ENCODE peak calls at places on chromosome 16, in six cellular contexts. E, H, C, L, R and O are unnamed samples.
A peak's percentile ranks its signal among the peaks of the same experiment; 100 is the strongest.

GRCh38 chr16:49720225-49720624 is 135.7 kb downstream of the ZNF423 start:
- DNase-seq in C (no peak), R (peak; percentile 18), L (no peak), H (no peak), E (no peak), O (no peak)

GRCh38 chr16:2919511-2920255 is 8.0 kb downstream of the FLYWCH1 start:
- DNase-seq in R (peak; percentile 58), C (peak; percentile 57), L (no peak), E (no peak), H (peak; percentile 55), O (no peak)

GRCh38 chr16:81758376-81758775 is 20.7 kb upstream of the PLCG2 start:
- DNase-seq in L (no peak), H (peak; percentile 66), C (peak; percentile 27), R (no peak), E (no peak), O (no peak)

GRCh38 chr16:81189100-81189664 is 49.3 kb upstream of the BCO1 start:
- DNase-seq in H (no peak), L (no peak), E (no peak), R (no peak), C (no peak), O (no peak)

GRCh38 chr16:54540525-54541180 is 254.1 kb upstream of the IRX3 start:
- DNase-seq in H (no peak), E (no peak), R (no peak), C (no peak), L (no peak), O (no peak)

GRCh38 chr16:9053006-9053601 is 38.3 kb upstream of the HAPSTR1 start:
- DNase-seq in L (peak; percentile 91), R (peak; percentile 79), H (peak; percentile 92), E (no peak), C (peak; percentile 74), O (peak; percentile 96)

GRCh38 chr16:19162085-19162484 is 6.0 kb upstream of the SYT17 start:
- DNase-seq in H (no peak), E (no peak), C (no peak), L (no peak), R (no peak), O (no peak)

GRCh38 chr16:16021988-16022682 is 72.7 kb downstream of the ABCC1 start:
- DNase-seq in C (peak; percentile 81), L (no peak), R (peak; percentile 95), E (no peak), H (peak; percentile 88), O (peak; percentile 40)

GRCh38 chr16:55421225-55421624 is 57.8 kb upstream of the MMP2 start:
- DNase-seq in L (no peak), R (no peak), H (no peak), E (no peak), C (no peak), O (no peak)

GRCh38 chr16:47413041-47413440 is 47.8 kb downstream of the ITFG1 start:
- DNase-seq in H (no peak), R (no peak), E (no peak), C (no peak), L (no peak), O (no peak)

GRCh38 chr16:13957197-13958078 is 37.5 kb downstream of the ERCC4 start:
- DNase-seq in E (peak; percentile 56), L (no peak), H (peak; percentile 94), C (peak; percentile 86), R (peak; percentile 32), O (no peak)

GRCh38 chr16:48820379-48820778 is 210.4 kb upstream of the N4BP1 start:
- DNase-seq in R (no peak), L (no peak), H (no peak), C (no peak), E (no peak), O (no peak)

GRCh38 chr16:54651851-54652770 is 278.6 kb upstream of the IRX5 start:
- DNase-seq in H (no peak), C (no peak), E (no peak), R (no peak), L (no peak), O (no peak)

GRCh38 chr16:1990336-1991134 is 765 bp downstream of the SYNGR3 start:
- DNase-seq in L (no peak), E (no peak), H (peak; percentile 34), C (no peak), R (peak; percentile 70), O (no peak)

GRCh38 chr16:75251280-75252048 is at the start of gene BCAR1:
- DNase-seq in H (peak; percentile 86), C (no peak), R (peak; percentile 96), L (peak; percentile 50), E (no peak), O (peak; percentile 84)

GRCh38 chr16:50719401-50720337 is 22.2 kb upstream of the CYLD start:
- DNase-seq in H (peak; percentile 65), L (no peak), E (no peak), R (no peak), C (no peak), O (peak; percentile 15)

GRCh38 chr16:21097151-21097550 is 53.5 kb downstream of the DNAH3 start:
- DNase-seq in R (no peak), H (no peak), C (no peak), E (no peak), L (no peak), O (no peak)

GRCh38 chr16:73019456-73020362 is 28.2 kb downstream of the ZFHX3 start:
- DNase-seq in R (no peak), C (peak; percentile 45), E (no peak), L (no peak), H (no peak), O (no peak)

GRCh38 chr16:69669577-69669976 is 56.8 kb downstream of the NQO1 start:
- DNase-seq in H (no peak), E (no peak), C (no peak), L (no peak), R (no peak), O (no peak)

GRCh38 chr16:67419502-67419901 is 3.2 kb upstream of the ZDHHC1 start:
- DNase-seq in H (no peak), E (no peak), L (no peak), C (no peak), R (no peak), O (no peak)

GRCh38 chr16:67294927-67295326 is 15.6 kb downstream of the PLEKHG4 start:
- DNase-seq in E (no peak), L (no peak), H (no peak), R (no peak), C (no peak), O (no peak)

GRCh38 chr16:975313-975690 is 4.5 kb upstream of the LMF1 start:
- DNase-seq in L (no peak), E (no peak), C (no peak), R (no peak), H (no peak), O (no peak)

GRCh38 chr16:68574479-68574878 is 35.4 kb downstream of the ZFP90 start:
- DNase-seq in C (no peak), R (no peak), E (no peak), H (no peak), L (no peak), O (no peak)

GRCh38 chr16:57131351-57131970 is 39.1 kb downstream of the CPNE2 start:
- DNase-seq in C (no peak), H (no peak), L (no peak), E (no peak), R (no peak), O (no peak)

GRCh38 chr16:75627856-75628255 is 4.8 kb upstream of the ADAT1 start:
- DNase-seq in H (no peak), L (no peak), R (no peak), E (no peak), C (no peak), O (no peak)

GRCh38 chr16:52953215-52953614 is 99.5 kb downstream of the CHD9NB start:
- DNase-seq in C (no peak), E (no peak), R (no peak), L (no peak), H (no peak), O (no peak)

GRCh38 chr16:77863250-77863649 is 74.9 kb downstream of the VAT1L start:
- DNase-seq in E (no peak), R (no peak), L (no peak), C (no peak), H (no peak), O (no peak)

GRCh38 chr16:49382916-49383315 is 9.3 kb downstream of the C16orf78 start:
- DNase-seq in L (no peak), H (peak; percentile 13), E (no peak), C (peak; percentile 29), R (no peak), O (no peak)

GRCh38 chr16:29810699-29811169 is 1.3 kb upstream of the PRRT2 start:
- DNase-seq in E (no peak), C (no peak), R (no peak), H (no peak), L (no peak), O (no peak)
- H3K4me3 ChIP-seq in E (peak overlapping the region; percentile 85), C (peak overlapping the region; percentile 66), R (peak overlapping the region; percentile 60), H (no peak overlapping the region), L (peak overlapping the region; percentile 85), O (peak overlapping the region; percentile 100)

GRCh38 chr16:85570213-85570734 is 42.8 kb upstream of the GSE1 start:
- DNase-seq in C (peak; percentile 56), R (no peak), L (no peak), H (no peak), E (no peak), O (no peak)

GRCh38 chr16:85570735-85571562 is 42.2 kb upstream of the GSE1 start:
- DNase-seq in R (peak; percentile 84), C (no peak), L (no peak), H (no peak), E (peak; percentile 77), O (no peak)

GRCh38 chr16:85568519-85568918 is 44.6 kb upstream of the GSE1 start:
- DNase-seq in R (no peak), E (no peak), H (no peak), L (no peak), C (no peak), O (no peak)

GRCh38 chr16:85569615-85570212 is 43.4 kb upstream of the GSE1 start:
- DNase-seq in L (no peak), R (peak; percentile 69), H (no peak), C (no peak), E (peak; percentile 74), O (no peak)

DNA sequence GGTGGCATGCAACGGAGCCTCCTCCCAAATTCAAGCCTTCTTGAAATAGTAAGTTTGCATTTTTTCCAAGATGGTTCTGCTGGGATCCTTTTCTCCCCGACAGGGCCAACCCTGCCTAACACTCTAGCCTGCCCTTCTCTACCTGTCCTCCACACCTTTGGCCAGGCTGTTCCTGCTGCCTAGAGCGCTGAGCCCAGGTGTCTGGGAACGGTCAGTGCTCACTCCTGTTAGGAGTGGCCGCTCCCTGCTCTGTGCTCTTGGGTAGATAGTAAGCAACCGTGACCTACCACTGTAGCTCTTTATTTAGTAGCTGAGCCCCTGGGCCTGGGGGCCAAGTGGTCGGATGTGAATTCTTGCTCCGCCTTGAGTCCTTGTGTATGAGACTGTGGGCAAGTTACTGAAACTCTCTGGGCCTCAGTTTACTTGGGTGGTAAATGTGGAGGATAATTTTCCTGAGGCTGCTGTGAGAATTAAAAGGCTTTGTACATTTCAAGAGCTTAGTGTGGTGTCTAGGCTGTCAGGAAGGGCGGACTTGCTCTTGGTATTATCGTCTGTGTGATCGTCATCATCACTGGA is 44.0 kb upstream of the GSE1 start:
- DNase-seq in C (no peak), H (no peak), L (no peak), R (no peak), E (no peak), O (no peak)
- H3K4me1 ChIP-seq in C (peaks cover 37% of the 10 kb centered on the region), H (peaks cover 42% of the 10 kb centered on the region), L (peaks cover 59% of the 10 kb centered on the region), R (peaks cover 90% of the 10 kb centered on the region), E (peaks cover 49% of the 10 kb centered on the region), O (peaks cover 58% of the 10 kb centered on the region)

GRCh38 chr16:87264634-87265033 is 52.6 kb downstream of the C16orf95 start:
- DNase-seq in R (no peak), C (no peak), L (no peak), H (peak; percentile 46), E (no peak), O (no peak)
- TF ChIP-seq ZNF274 in R (no peak), C (no peak), L (no peak), H (no peak), E (no peak), O (no peak)

GRCh38 chr16:10883004-10883403 is 6.0 kb downstream of the CIITA start:
- DNase-seq in C (no peak), E (no peak), H (no peak), L (no peak), R (no peak), O (no peak)
- H3K4me3 ChIP-seq in C (no peak overlapping the region), E (peak overlapping the region; percentile 14), H (no peak overlapping the region), L (no peak overlapping the region), R (no peak overlapping the region), O (no peak overlapping the region)